ENCODE peak calls at places on chromosomes 3 and 15, in nine cellular contexts. M is skeletal muscle cell; Z is naive thymus-derived CD4-positive, alpha-beta T cell; E is heart left ventricle; P is tibial artery; Y is BJ; S is fibroblast of the aortic adventitia; L is stomach; X is left ventricle myocardium inferior. O is an unnamed sample.

GRCh38 chr15:77032647-77033416 is 37.9 kb downstream of the PSTPIP1 start:
- DNase-seq in L (peak), M (no peak), S (no peak), X (no peak), E (peak), Z (no peak), P (no peak), Y (no peak), O (peak)

GRCh38 chr3:37228734-37229133 is 54.4 kb upstream of the LRRFIP2 start:
- DNase-seq in P (no peak), M (no peak), X (no peak), E (no peak), Y (no peak), L (no peak), Z (no peak), S (no peak), O (no peak)

GRCh38 chr3:64462203-64463120 is 225.3 kb downstream of the ADAMTS9 start:
- DNase-seq in P (no peak), Z (no peak), E (no peak), M (peak), L (no peak), Y (peak), S (peak), X (no peak), O (no peak)

GRCh38 chr15:79067434-79067833 is 23.1 kb downstream of the RASGRF1 start:
- DNase-seq in Z (no peak), X (no peak), P (no peak), M (no peak), E (no peak), L (no peak), S (no peak), Y (no peak), O (no peak)

GRCh38 chr3:69925506-69925905 is 74.0 kb upstream of the SAMMSON start:
- DNase-seq in X (no peak), Z (no peak), P (no peak), E (no peak), S (peak), M (no peak), L (no peak), Y (peak), O (no peak)

GRCh38 chr15:85607141-85607806 is 187.5 kb downstream of the KLHL25 start:
- DNase-seq in S (no peak), Z (no peak), X (no peak), M (no peak), P (no peak), L (no peak), E (no peak), Y (no peak), O (no peak)

GRCh38 chr15:57767526-57767925 is 61.0 kb downstream of the POLR2M start:
- DNase-seq in S (no peak), L (no peak), E (no peak), Y (no peak), X (no peak), M (no peak), P (no peak), Z (no peak), O (no peak)

GRCh38 chr15:100777821-100778220 is 101.8 kb upstream of the ALDH1A3 start:
- DNase-seq in Y (no peak), M (no peak), Z (no peak), P (no peak), X (no peak), L (no peak), S (no peak), E (no peak), O (no peak)

GRCh38 chr3:195815169-195815771 is 3.5 kb upstream of the MUC4 start:
- DNase-seq in X (no peak), Z (no peak), M (no peak), L (no peak), Y (no peak), S (no peak), E (no peak), P (no peak), O (peak)

GRCh38 chr15:51077565-51078153 is 17.0 kb downstream of the TNFAIP8L3 start:
- DNase-seq in S (peak), Z (peak), E (peak), X (peak), M (no peak), Y (no peak), L (peak), P (peak), O (peak)

GRCh38 chr15:43420435-43420834 is 49.5 kb downstream of the TUBGCP4 start:
- DNase-seq in Y (no peak), S (no peak), Z (no peak), L (no peak), M (no peak), X (no peak), P (no peak), E (no peak), O (no peak)

GRCh38 chr3:118380576-118380975 is 654.1 kb downstream of the IGSF11 start:
- DNase-seq in Z (no peak), L (no peak), Y (no peak), M (no peak), E (no peak), X (no peak), S (no peak), P (no peak), O (no peak)

GRCh38 chr3:168330983-168331382 is 235.3 kb upstream of the GOLIM4 start:
- DNase-seq in E (no peak), X (no peak), P (no peak), M (no peak), L (no peak), Z (no peak), Y (no peak), S (no peak), O (no peak)

GRCh38 chr3:141413387-141414140 is 45.3 kb downstream of the ZBTB38 start:
- DNase-seq in E (no peak), S (peak), X (no peak), P (no peak), M (no peak), Z (no peak), L (no peak), Y (no peak), O (no peak)

GRCh38 chr15:68997930-68998777 is 16.3 kb upstream of the NOX5 start:
- DNase-seq in M (no peak), S (no peak), X (no peak), Y (no peak), Z (no peak), L (no peak), E (no peak), P (no peak), O (no peak)

GRCh38 chr3:42300013-42300412 is 34.0 kb upstream of the CCK start:
- DNase-seq in X (no peak), Z (no peak), Y (no peak), S (peak), P (no peak), E (no peak), L (no peak), M (peak), O (no peak)

GRCh38 chr15:42404461-42405235 is 45.3 kb downstream of the CAPN3 start:
- DNase-seq in M (no peak), X (no peak), E (no peak), L (no peak), Y (no peak), S (no peak), P (no peak), Z (no peak), O (no peak)

GRCh38 chr15:60679256-60679655 is 200.3 kb upstream of the ICE2 start:
- DNase-seq in L (no peak), Y (no peak), P (no peak), S (no peak), Z (no peak), E (no peak), M (peak), X (no peak), O (no peak)

GRCh38 chr3:3191675-3192480 is 12.4 kb upstream of the CRBN start:
- DNase-seq in X (no peak), Z (peak), M (no peak), P (no peak), E (no peak), L (peak), S (no peak), Y (no peak), O (no peak)

GRCh38 chr3:138409171-138409570 is 25.2 kb upstream of the ESYT3 start:
- DNase-seq in S (no peak), Z (no peak), X (no peak), Y (no peak), E (no peak), P (no peak), M (no peak), L (no peak), O (no peak)

GRCh38 chr3:58557496-58557895 is 19.7 kb downstream of the FAM107A start:
- DNase-seq in L (no peak), S (no peak), M (no peak), P (no peak), X (no peak), Y (no peak), Z (no peak), E (no peak), O (no peak)

GRCh38 chr15:52527898-52528464 is 699 bp downstream of the MYO5A start:
- DNase-seq in P (peak), Z (peak), X (no peak), Y (no peak), S (peak), E (no peak), M (no peak), L (peak), O (no peak)

GRCh38 chr15:52529940-52530339 is 1.3 kb upstream of the MYO5A start:
- DNase-seq in X (no peak), E (no peak), P (no peak), S (no peak), Z (no peak), M (no peak), L (no peak), Y (no peak), O (no peak)

GRCh38 chr15:52529289-52529929 is 729 bp upstream of the MYO5A start:
- DNase-seq in L (no peak), S (no peak), Z (no peak), M (no peak), E (no peak), Y (no peak), P (no peak), X (no peak), O (no peak)

GRCh38 chr15:52528465-52529288 is at the start of gene MYO5A:
- DNase-seq in E (peak), Z (peak), L (peak), P (peak), M (no peak), Y (no peak), S (peak), X (peak), O (peak)

DNA sequence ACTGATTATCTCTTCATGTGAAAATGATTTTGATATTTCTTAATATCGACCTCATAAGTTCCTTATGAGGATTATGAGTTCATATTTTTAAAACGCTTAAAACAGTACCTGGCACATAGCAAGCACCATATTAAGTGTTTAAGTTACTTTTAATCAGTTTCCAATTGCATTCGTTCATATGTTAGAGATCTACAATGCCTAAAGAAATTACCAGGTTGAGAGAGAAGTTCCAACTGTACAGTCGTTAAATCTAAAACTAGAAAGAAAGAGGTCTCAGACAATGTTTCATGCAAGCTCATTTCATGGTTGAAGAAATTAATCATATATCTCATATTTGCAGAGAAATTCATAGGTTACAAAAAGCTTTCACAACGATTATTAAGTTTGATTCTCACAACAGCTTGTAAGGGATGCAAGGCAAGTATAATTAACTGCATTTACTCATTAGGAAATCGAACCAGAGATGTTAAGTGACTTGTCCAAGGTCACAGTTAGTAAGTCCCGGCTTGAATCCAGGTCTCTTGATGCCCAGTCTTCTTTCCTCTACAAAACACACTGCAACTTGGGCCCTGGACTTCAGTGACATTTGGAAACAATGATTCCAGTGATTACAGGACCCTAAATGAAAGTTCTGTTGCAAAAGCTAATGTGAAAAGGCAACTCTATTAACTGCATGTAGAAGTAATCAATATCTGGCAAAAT is 1.3 kb downstream of the MYO5A start:
- DNase-seq in E (no peak), L (no peak), P (no peak), X (no peak), S (no peak), Y (no peak), M (no peak), Z (no peak), O (no peak)
- H3K4me3 ChIP-seq in E (peak), L (peak), P (peak), X (peak), S (peak), Y (peak), M (peak), Z (no peak), O (no peak)

DNA sequence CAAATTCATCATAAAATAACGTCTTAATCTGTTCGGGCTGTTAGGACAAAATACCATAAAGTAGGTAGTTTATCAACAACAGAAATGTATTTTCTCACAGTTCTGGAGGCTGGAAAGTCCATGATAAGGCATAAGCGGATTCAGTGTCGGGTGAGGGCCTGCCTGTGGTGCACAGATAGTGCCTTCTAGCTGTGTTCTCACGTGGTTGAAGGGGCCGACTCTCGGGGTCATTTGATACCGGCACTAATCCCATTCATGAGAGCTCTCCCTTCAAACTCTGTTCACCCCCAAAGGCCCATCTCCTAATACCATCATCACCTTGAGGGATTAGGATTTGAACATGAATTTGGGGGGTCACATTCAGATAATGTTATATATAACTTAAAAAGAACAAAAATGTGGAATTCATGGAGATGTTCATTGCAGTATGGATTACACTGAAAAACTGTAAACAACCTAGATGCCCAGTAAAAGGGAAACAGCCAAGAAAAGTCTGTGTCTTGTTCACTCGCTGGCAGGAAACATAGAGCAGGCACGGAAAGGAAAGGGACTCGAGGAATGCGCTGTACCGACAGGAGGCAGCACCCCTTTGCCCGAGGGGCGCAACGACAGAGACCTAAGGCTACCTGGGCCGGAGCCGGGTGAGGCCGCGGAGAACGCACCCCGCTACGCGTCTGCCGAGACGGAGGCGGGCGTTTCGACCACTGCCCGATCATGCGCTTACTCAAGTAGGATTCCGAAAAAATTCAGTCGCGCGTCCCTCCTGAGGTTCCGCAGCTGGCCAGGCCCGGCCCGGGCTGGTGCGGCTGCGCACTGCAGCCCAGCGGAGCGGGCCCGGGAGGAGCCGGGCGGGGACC is 1.1 kb upstream of the MAN2A2 start:
- DNase-seq in E (peak), S (peak), M (peak), X (peak), P (peak), L (peak), Y (peak), Z (peak), O (peak)
- H3K4me3 ChIP-seq in E (peak), S (peak), M (peak), X (peak), P (peak), L (peak), Y (peak), Z (peak), O (peak)

GRCh38 chr3:185764168-185764988 is 60.5 kb downstream of the IGF2BP2 start:
- DNase-seq in Z (no peak), L (no peak), X (no peak), M (no peak), S (peak), P (no peak), Y (no peak), E (no peak), O (no peak)
- H3K4me3 ChIP-seq in Z (no peak), L (no peak), X (peak), M (no peak), S (no peak), P (peak), Y (no peak), E (peak), O (no peak)

DNA sequence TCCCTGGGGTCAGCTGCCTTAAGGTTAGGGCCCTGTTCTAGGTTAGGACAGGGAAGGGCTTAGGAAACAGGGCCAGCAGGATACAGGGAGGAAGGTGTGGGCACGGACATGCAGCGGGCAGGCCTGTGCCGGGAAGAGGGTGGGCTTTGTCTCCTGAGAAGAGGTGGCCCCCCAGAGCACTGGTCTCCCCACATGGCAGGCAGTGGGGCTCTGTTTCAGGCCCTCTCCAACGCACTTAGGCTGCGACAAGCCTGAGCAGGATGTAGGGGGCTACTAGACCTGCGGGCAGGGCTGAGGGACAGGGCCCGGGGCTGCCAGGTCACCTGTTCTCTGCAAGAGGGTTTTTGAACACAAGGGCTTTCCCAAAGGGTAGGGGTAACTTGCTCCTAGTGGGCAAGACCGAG is 33.5 kb downstream of the KLF13 start:
- DNase-seq in E (no peak), Y (no peak), Z (no peak), L (no peak), M (no peak), P (no peak), X (no peak), S (no peak), O (no peak)
- H3K4me3 ChIP-seq in E (no peak), Y (no peak), Z (peak), L (no peak), M (no peak), P (no peak), X (peak), S (no peak), O (no peak)

DNA sequence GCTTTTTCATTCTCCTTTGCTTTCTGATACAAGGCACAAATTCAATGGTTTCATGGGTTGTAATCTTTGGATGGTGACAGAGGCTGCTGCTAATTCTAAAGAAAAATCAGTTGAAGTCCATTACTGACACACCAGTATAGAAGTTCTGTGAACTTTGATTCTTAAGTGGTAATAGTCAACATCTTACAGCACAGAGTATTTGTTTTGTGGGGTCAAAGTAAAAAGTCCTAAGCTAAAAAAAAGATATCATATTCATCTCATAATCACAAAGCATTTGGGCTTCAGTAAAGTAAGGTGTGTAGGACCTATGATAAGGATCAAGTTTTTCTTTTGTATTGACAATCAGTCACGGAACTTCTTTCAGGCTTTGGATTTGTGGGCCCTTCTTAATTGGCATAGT is 1.1 kb downstream of the ASTE1 start:
- DNase-seq in Z (no peak), L (no peak), X (no peak), Y (no peak), S (no peak), M (no peak), E (no peak), P (no peak), O (no peak)
- H3K4me3 ChIP-seq in Z (peak), L (peak), X (peak), Y (no peak), S (peak), M (peak), E (peak), P (peak), O (peak)